ENCODE peak calls at places on chromosomes 5 and 9, in six cellular contexts. Z, M, I, V, C and U are unnamed samples.

GRCh38 chr9:137314561-137315560 is 12.8 kb upstream of the NRARP start:
- DNase-seq in I (no peak), V (no peak), C (no peak), Z (no peak), M (no peak), U (no peak)

GRCh38 chr9:136728548-136729123 is 14.1 kb downstream of the LCN10 start:
- DNase-seq in V (no peak), C (peak; percentile 76), M (peak; percentile 32), Z (no peak), I (no peak), U (no peak)

GRCh38 chr5:82777106-82777505 is 300.1 kb downstream of the TMEM167A start:
- DNase-seq in I (no peak), M (no peak), C (no peak), V (no peak), Z (no peak), U (no peak)

GRCh38 chr9:123834218-123834906 is 95.6 kb downstream of the DENND1A start:
- DNase-seq in V (no peak), I (no peak), M (no peak), Z (no peak), C (peak; percentile 3), U (no peak)

GRCh38 chr9:113803811-113804589 is 72.1 kb upstream of the ZNF618 start:
- DNase-seq in C (peak; percentile 28), I (no peak), Z (no peak), V (no peak), M (no peak), U (no peak)

GRCh38 chr9:109060235-109060634 is 46.9 kb upstream of the CTNNAL1 start:
- DNase-seq in I (no peak), C (no peak), Z (no peak), V (no peak), M (no peak), U (no peak)

GRCh38 chr5:107456281-107456715 is 214.4 kb downstream of the EFNA5 start:
- DNase-seq in M (no peak), V (no peak), Z (no peak), C (no peak), I (no peak), U (no peak)

GRCh38 chr5:96433066-96433447 is at the start of gene PCSK1:
- DNase-seq in C (peak; percentile 13), M (no peak), I (no peak), Z (no peak), V (no peak), U (no peak)

GRCh38 chr5:177085985-177086917 is at the start of gene FGFR4:
- DNase-seq in V (peak; percentile 78), I (peak; percentile 70), M (peak; percentile 64), Z (peak; percentile 83), C (peak; percentile 80), U (peak; percentile 67)

GRCh38 chr5:177022386-177023246 is at the start of gene ZNF346:
- DNase-seq in I (peak; percentile 89), V (peak; percentile 83), M (peak; percentile 94), Z (peak; percentile 92), C (peak; percentile 98), U (peak; percentile 91)

GRCh38 chr5:1192971-1193590 is 8.3 kb upstream of the SLC6A19 start:
- DNase-seq in I (no peak), Z (no peak), V (no peak), M (no peak), C (no peak), U (no peak)

GRCh38 chr5:88875609-88876234 is 7.3 kb downstream of the MEF2C start:
- DNase-seq in V (no peak), I (no peak), C (peak; percentile 29), M (no peak), Z (no peak), U (no peak)

GRCh38 chr5:142316051-142316450 is 8.8 kb downstream of the SPRY4 start:
- DNase-seq in I (no peak), Z (no peak), V (no peak), M (no peak), C (peak; percentile 62), U (peak; percentile 29)

GRCh38 chr5:91706785-91707520 is 323.8 kb upstream of the ARRDC3 start:
- DNase-seq in Z (no peak), V (no peak), M (no peak), I (no peak), C (peak; percentile 9), U (no peak)

GRCh38 chr5:66467564-66467963 is 128.6 kb upstream of the MAST4 start:
- DNase-seq in C (no peak), V (no peak), Z (no peak), I (no peak), M (no peak), U (no peak)

GRCh38 chr5:149030392-149030791 is 32.5 kb downstream of the SH3TC2 start:
- DNase-seq in Z (no peak), C (no peak), I (no peak), M (no peak), V (no peak), U (no peak)

GRCh38 chr9:86185872-86186271 is 73.6 kb downstream of the C9orf153 start:
- DNase-seq in Z (no peak), V (no peak), I (no peak), C (peak; percentile 21), M (no peak), U (no peak)

GRCh38 chr9:1202512-1203285 is 152.5 kb downstream of the DMRT2 start:
- DNase-seq in M (no peak), V (no peak), I (no peak), Z (no peak), C (peak; percentile 73), U (no peak)

GRCh38 chr9:1210954-1211353 is 160.8 kb downstream of the DMRT2 start:
- DNase-seq in I (no peak), C (peak; percentile 70), M (no peak), V (no peak), Z (no peak), U (no peak)

GRCh38 chr9:1208185-1208584 is 158.0 kb downstream of the DMRT2 start:
- DNase-seq in C (peak; percentile 94), M (no peak), V (no peak), I (peak; percentile 46), Z (no peak), U (no peak)

DNA sequence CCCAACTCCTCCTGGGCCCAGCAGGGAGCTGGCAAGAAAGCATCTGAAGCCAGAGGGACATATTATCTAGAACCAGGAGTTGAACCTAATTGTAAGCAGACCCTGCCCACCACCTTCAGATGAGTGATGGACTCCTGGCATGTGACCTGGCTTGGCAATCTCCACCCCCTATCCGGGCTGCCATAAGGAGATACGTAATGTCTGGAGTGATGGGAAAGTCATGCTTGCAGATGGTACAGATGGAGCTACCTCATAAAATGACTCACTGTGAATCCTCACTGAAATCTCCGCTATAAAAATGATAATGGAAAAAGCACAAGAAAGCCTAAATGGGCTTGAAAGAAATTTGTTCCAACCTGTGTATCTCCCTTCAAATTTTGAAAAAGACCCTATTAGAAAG is 157.5 kb downstream of the DMRT2 start:
- DNase-seq in V (no peak), Z (no peak), M (no peak), I (peak; percentile 46), C (peak; percentile 93), U (no peak)
- H3K9me3 ChIP-seq in V (peaks cover 17% of the 10 kb centered on the region), Z (no peaks in the 10 kb centered on the region), M (no peaks in the 10 kb centered on the region), I (no peaks in the 10 kb centered on the region), C (no peaks in the 10 kb centered on the region), U (no peaks in the 10 kb centered on the region)

DNA sequence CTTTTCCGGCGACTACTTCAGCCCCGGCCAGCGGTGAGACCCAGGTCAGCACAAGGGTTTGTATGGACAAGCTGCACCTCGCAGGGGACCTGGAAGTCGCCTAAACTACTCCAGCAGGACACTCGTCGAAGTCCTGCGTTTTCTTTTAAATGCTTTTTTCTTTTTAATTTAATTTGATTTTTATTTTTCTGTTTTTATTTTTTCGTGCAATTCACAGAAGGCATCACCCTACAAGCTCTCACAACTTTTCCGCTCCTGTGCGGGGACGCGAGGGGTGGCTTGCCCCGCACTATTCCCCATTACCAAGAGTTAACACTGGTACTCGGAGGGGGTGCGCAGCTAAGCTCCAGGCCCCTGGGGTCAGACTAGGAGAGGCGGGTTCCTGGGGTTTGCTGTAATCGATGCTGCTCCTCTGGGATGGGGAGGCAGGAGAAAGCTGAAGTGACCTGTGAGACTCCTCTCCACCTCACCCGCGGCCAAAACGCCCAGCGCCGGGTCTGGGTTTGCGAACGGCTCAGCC is 1.3 kb downstream of the EDIL3 start:
- DNase-seq in M (no peak), I (no peak), C (peak; percentile 1), Z (no peak), V (no peak), U (no peak)
- H3K27me3 ChIP-seq in M (no peaks in the 10 kb centered on the region), I (no peaks in the 10 kb centered on the region), C (peaks cover 54% of the 10 kb centered on the region), Z (peaks cover 45% of the 10 kb centered on the region), V (no peaks in the 10 kb centered on the region), U (no peaks in the 10 kb centered on the region)

DNA sequence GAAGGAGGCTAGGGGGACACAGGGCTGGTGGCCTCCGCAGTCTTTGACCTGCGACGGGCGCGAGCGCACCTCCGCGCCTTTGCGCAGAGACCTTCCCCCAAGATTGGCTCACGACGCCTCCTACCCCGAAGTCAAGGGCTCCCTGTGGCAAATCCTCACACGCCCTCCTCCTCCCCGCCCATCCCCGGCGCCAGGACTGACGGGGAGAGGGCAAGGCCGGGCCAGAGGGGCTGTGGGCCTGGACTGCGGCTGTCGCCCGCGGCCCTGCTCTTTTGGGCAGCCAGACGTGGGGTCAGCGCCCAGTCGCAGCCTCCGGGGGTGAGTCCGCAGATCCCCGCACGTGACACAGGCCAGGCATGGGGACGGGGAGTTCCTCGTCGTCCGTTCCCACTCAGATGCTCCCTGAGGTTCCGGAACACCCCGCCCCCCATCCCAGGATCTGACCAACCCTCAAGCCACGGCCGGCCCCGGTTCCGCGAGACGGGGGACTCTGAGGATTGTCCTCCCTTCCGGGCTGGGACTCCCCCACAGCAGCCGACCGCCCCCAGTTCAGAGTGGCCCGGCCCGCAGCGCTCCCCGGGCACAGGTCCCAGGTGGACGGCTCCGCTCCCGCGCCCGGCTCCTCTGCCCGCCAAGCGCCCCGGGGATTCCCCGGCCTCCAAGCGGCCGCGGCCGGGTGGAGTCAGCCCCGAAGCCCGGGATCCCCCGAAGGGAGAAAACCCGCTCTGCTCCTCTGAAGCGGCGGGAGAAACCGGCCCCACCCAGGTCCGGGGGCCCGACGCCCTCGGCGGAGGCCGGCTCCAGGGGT is 534 bp upstream of the ANKRD33B start:
- DNase-seq in V (no peak), C (peak; percentile 75), Z (no peak), I (peak; percentile 52), M (peak; percentile 72), U (peak; percentile 38)
- H3K27ac ChIP-seq in V (peak overlapping the region; percentile 81), C (no peak overlapping the region), Z (peak overlapping the region; percentile 40), I (peak overlapping the region; percentile 88), M (peak overlapping the region; percentile 74), U (peak overlapping the region; percentile 72)

GRCh38 chr5:17810734-17811133 is 176.5 kb downstream of the TAF11L14 start:
- DNase-seq in Z (no peak), I (no peak), M (no peak), V (no peak), C (no peak), U (no peak)

GRCh38 chr5:17808566-17808965 is 174.3 kb downstream of the TAF11L14 start:
- DNase-seq in Z (no peak), V (no peak), C (no peak), M (no peak), I (no peak), U (no peak)

GRCh38 chr5:17805426-17805825 is 171.2 kb downstream of the TAF11L14 start:
- DNase-seq in Z (no peak), C (no peak), V (no peak), I (no peak), M (no peak), U (no peak)

GRCh38 chr5:17803976-17804375 is 169.7 kb downstream of the TAF11L14 start:
- DNase-seq in V (no peak), M (no peak), C (no peak), Z (no peak), I (no peak), U (no peak)

DNA sequence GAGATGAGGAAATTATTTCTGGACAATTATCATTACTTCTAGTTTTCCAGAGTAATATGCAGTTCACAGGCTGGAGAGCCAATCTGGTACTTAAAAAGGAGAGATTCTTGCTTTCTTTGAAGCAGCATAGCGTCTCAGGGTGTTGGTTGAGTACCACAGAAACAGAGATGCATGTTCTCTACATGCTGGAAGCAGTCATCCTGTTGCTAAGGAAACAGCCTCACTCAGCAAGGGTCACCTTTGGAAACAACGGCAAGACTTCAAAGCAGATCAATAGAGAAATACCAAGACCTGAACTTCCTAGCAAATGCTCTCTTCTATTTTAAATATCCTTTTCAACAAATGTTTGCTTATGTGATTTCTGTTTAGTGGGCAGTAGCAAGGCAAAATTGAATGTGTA is 172.8 kb downstream of the TAF11L14 start:
- DNase-seq in Z (no peak), M (peak; percentile 33), V (no peak), I (no peak), C (no peak), U (no peak)
- H3K9me3 ChIP-seq in Z (no peaks in the 10 kb centered on the region), M (no peaks in the 10 kb centered on the region), V (peaks cover 31% of the 10 kb centered on the region), I (no peaks in the 10 kb centered on the region), C (no peaks in the 10 kb centered on the region), U (no peaks in the 10 kb centered on the region)